ENCODE peak calls at places on chromosome X, in six cellular contexts. O is skeletal muscle cell, Y is fibroblast of lung, V is Panc1, R is GM06990, J is A549. X is an unnamed sample.

GRCh38 chrX:124455966-124456365 is 109.6 kb downstream of the SH2D1A start:
- DNase-seq in O (no peak), Y (no peak), V (no peak), R (no peak), J (no peak), X (no peak)

GRCh38 chrX:20969565-20969964 is 404.7 kb upstream of the CNKSR2 start:
- DNase-seq in O (no peak), Y (no peak), V (no peak), R (no peak), J (no peak), X (no peak)

GRCh38 chrX:17590892-17591740 is 146.2 kb upstream of the SCML1 start:
- DNase-seq in O (peak), Y (peak), V (peak), R (no peak), J (peak), X (peak)

GRCh38 chrX:41025926-41026325 is 59.3 kb upstream of the USP9X start:
- DNase-seq in O (no peak), Y (peak), V (no peak), R (no peak), J (no peak), X (no peak)

GRCh38 chrX:95995600-95995999 is 689.0 kb upstream of the DIAPH2 start:
- DNase-seq in O (no peak), Y (no peak), V (no peak), R (no peak), J (no peak), X (no peak)

GRCh38 chrX:43949669-43950068 is 23.5 kb downstream of the NDP start:
- DNase-seq in O (no peak), Y (no peak), V (no peak), R (no peak), J (peak), X (peak)

GRCh38 chrX:38816158-38816557 is 14.9 kb downstream of the MID1IP1 start:
- DNase-seq in O (no peak), Y (no peak), V (no peak), R (no peak), J (no peak), X (no peak)

GRCh38 chrX:39821011-39821708 is 276.6 kb downstream of the BCOR start:
- DNase-seq in O (no peak), Y (peak), V (no peak), R (no peak), J (peak), X (peak)

GRCh38 chrX:43706786-43707185 is 50.7 kb downstream of the MAOA start:
- DNase-seq in O (no peak), Y (peak), V (no peak), R (no peak), J (no peak), X (no peak)

GRCh38 chrX:48864210-48864609 is 28.8 kb upstream of the PCSK1N start:
- DNase-seq in O (no peak), Y (peak), V (no peak), R (no peak), J (no peak), X (no peak)

DNA sequence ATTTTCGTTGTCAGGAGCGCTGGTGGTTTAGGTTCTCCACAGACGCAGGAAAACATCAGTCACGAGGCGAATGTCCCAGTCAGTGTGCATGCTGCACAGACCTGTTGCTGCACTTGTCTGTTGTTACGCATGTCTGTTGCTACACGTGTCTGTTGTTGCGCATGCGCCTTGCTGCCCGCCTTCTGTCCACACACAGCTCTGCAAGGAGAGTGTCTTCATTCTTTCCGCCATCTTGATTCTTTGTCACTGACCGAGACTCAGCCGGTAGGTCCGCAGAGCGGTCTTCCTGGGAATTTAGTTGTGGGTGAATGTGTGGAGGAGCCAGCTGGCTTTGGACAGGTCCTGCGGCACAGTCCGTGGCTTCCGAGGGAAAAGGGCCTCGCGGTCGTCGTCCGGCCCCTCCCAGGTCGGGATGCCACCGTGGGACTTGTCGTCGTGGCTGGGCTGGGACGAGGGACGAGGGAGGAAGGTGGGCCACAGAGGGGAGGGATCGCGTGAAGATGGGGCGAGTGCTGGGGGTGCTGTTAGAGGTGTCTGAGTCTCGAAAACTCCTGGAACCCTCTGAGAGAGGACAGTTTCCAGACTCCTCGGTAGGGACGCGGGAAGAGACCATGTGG is at the start of gene PAGE2B:
- DNase-seq in O (no peak), Y (no peak), V (no peak), R (no peak), J (no peak), X (no peak)
- H3K4me3 ChIP-seq in O (no peak), Y (no peak), V (no peak), R (no peak), J (no peak), X (no peak)

DNA sequence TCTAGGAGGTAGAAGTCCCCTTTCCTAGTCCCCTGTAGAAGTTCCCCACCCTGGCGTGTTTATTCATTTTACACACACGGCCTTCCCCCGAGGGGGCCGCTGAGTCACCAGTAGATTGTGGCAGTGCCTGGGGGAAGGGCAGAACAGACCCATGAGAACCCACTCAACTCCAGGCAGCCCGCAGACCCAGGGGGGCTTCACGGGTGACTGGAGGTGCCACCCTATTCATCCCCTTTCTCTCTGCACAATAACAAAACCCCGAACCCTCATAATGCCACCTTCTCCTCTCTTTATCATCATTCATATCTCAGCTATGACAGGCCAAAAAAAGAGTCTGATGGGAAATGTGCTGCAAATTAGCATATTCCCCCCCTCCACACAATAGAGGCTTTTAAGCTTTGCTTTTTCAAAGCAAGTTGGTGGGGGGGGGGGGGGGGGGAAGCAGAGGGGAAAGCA is 20.4 kb upstream of the GPM6B start:
- DNase-seq in O (no peak), Y (peak), V (no peak), R (peak), J (no peak), X (no peak)
- H3K4me3 ChIP-seq in O (no peak), Y (no peak), V (no peak), R (no peak), J (no peak), X (no peak)

GRCh38 chrX:115582871-115583729 is 22.1 kb downstream of the PLS3 start:
- DNase-seq in O (no peak), Y (peak), V (no peak), R (no peak), J (no peak), X (no peak)
- H3K4me3 ChIP-seq in O (no peak), Y (no peak), V (no peak), R (no peak), J (peak), X (peak)

GRCh38 chrX:24376403-24376802 is 16.0 kb downstream of the SUPT20HL1 start:
- DNase-seq in O (no peak), Y (no peak), V (no peak), R (no peak), J (no peak), X (no peak)

GRCh38 chrX:24375732-24376131 is 15.3 kb downstream of the SUPT20HL1 start:
- DNase-seq in O (no peak), Y (no peak), V (no peak), R (no peak), J (no peak), X (no peak)

GRCh38 chrX:24369816-24370215 is 9.4 kb downstream of the SUPT20HL1 start:
- DNase-seq in O (no peak), Y (no peak), V (no peak), R (no peak), J (no peak), X (no peak)

GRCh38 chrX:24371391-24371972 is 11.0 kb downstream of the SUPT20HL1 start:
- DNase-seq in O (no peak), Y (peak), V (peak), R (peak), J (peak), X (peak)

GRCh38 chrX:24372021-24372763 is 11.8 kb downstream of the SUPT20HL1 start:
- DNase-seq in O (no peak), Y (no peak), V (no peak), R (no peak), J (no peak), X (no peak)
- H3K4me3 ChIP-seq in O (no peak), Y (no peak), V (no peak), R (no peak), J (no peak), X (no peak)

GRCh38 chrX:70476934-70477733 is 32.5 kb downstream of the DLG3 start:
- DNase-seq in O (no peak), Y (peak), V (no peak), R (no peak), J (peak), X (no peak)
- H3K4me3 ChIP-seq in O (no peak), Y (no peak), V (no peak), R (no peak), J (peak), X (no peak)

GRCh38 chrX:153495903-153496629 is 1.3 kb downstream of the BGN start:
- DNase-seq in O (no peak), Y (no peak), V (no peak), R (no peak), J (no peak), X (no peak)

GRCh38 chrX:153499258-153499657 is 4.5 kb downstream of the BGN start:
- DNase-seq in O (no peak), Y (no peak), V (no peak), R (no peak), J (no peak), X (no peak)

GRCh38 chrX:153499876-153500275 is 5.1 kb downstream of the BGN start:
- DNase-seq in O (no peak), Y (no peak), V (no peak), R (no peak), J (no peak), X (no peak)

GRCh38 chrX:153500676-153501280 is 6.0 kb downstream of the BGN start:
- DNase-seq in O (no peak), Y (no peak), V (no peak), R (no peak), J (no peak), X (no peak)

DNA sequence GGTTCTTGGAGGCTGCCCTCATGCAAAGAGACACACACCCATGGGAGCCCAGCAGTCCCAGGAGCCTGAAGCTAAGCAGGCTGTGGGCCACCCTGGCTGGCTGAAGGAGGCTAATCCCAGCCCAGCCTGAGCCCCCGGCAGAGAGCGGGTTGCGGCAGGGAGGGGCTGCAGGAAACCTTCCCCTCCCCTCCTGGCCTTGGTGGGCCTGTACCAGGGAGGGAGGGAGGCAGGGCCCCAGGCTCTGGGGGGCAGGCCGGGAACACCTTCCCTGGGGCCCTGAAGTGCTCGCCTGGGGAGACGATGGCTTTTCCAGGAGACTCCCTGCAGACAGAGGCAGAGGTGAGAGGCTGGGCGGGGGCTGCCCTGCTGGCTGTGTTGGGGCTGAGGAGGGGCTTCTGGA is 3.7 kb downstream of the BGN start:
- DNase-seq in O (no peak), Y (no peak), V (no peak), R (no peak), J (no peak), X (no peak)
- H3K4me3 ChIP-seq in O (no peak), Y (no peak), V (no peak), R (no peak), J (no peak), X (no peak)

X was measured in GM12865.